ENCODE peak calls at places on chromosomes 3 and 15, in five cellular contexts. N is stimulated activated CD4-positive, alpha-beta T cell treated with anti-CD3 and anti-CD28 coated beads, Interleukin-15, amount 100 ng/mL, for 48 hours; Y is activated CD4-positive, alpha-beta T cell treated with anti-CD3 and anti-CD28 coated beads, Interleukin-2, amount 50 U/mL, for 1 hour; M is HCT116; D is bronchial epithelial cell. Z is an unnamed sample.

GRCh38 chr15:45146405-45146804 is 16.6 kb downstream of the DUOX1 start:
- DNase-seq in D (peak; percentile 49), M (no peak), N (no peak), Y (no peak), Z (no peak)

GRCh38 chr15:66424963-66425612 is 38.4 kb downstream of the MAP2K1 start:
- DNase-seq in D (no peak), Y (no peak), M (no peak), N (no peak), Z (no peak)

GRCh38 chr3:12796171-12797123 is at the start of gene CAND2:
- DNase-seq in N (peak; percentile 23), Y (peak; percentile 38), M (no peak), D (no peak), Z (no peak)

GRCh38 chr3:107665351-107665750 is 142.6 kb downstream of the BBX start:
- DNase-seq in D (no peak), Y (no peak), N (no peak), M (no peak), Z (no peak)

GRCh38 chr3:127484601-127485388 is 105.7 kb downstream of the TPRA1 start:
- DNase-seq in Y (no peak), M (no peak), D (no peak), N (peak; percentile 35), Z (no peak)

GRCh38 chr3:157618075-157618760 is 115.0 kb upstream of the VEPH1 start:
- DNase-seq in Y (no peak), N (no peak), D (peak; percentile 83), M (peak; percentile 61), Z (peak; percentile 56)

GRCh38 chr15:81160312-81161214 is 26.5 kb downstream of the CFAP161 start:
- DNase-seq in M (no peak), Y (no peak), N (no peak), D (peak; percentile 76), Z (no peak)

GRCh38 chr3:34742151-34742550 is 897.2 kb upstream of the ARPP21 start:
- DNase-seq in Y (no peak), D (no peak), N (no peak), M (no peak), Z (no peak)

GRCh38 chr3:80519436-80519835 is 751.6 kb upstream of the ROBO1 start:
- DNase-seq in M (no peak), D (no peak), N (no peak), Y (no peak), Z (no peak)

GRCh38 chr3:115710799-115711198 is 87.5 kb downstream of the GAP43 start:
- DNase-seq in M (no peak), Y (no peak), N (no peak), D (no peak), Z (no peak)

GRCh38 chr3:134311265-134311664 is 60.6 kb upstream of the RYK start:
- DNase-seq in M (no peak), Y (no peak), D (no peak), N (no peak), Z (no peak)

GRCh38 chr3:88059380-88060160 is 515 bp downstream of the ZNF654 start:
- DNase-seq in D (peak; percentile 27), N (no peak), M (no peak), Y (no peak), Z (peak; percentile 15)

GRCh38 chr15:78264304-78265136 is at the start of gene DNAJA4:
- DNase-seq in Y (peak; percentile 65), N (peak; percentile 36), D (no peak), M (no peak), Z (no peak)

GRCh38 chr3:39413691-39414420 is 7.3 kb downstream of the RPSA start:
- DNase-seq in Y (no peak), M (no peak), N (no peak), D (no peak), Z (no peak)

GRCh38 chr3:73365756-73366397 is 258.9 kb downstream of the PDZRN3 start:
- DNase-seq in D (no peak), M (no peak), N (no peak), Y (no peak), Z (no peak)

GRCh38 chr3:29186131-29186599 is 94.7 kb upstream of the RBMS3 start:
- DNase-seq in Y (no peak), N (no peak), D (peak; percentile 79), M (peak; percentile 27), Z (peak; percentile 19)

GRCh38 chr15:40650479-40650878 is 44.5 kb upstream of the RAD51 start:
- DNase-seq in D (no peak), M (no peak), Y (no peak), N (no peak), Z (no peak)

GRCh38 chr3:42118762-42119361 is 27.7 kb downstream of the TRAK1 start:
- DNase-seq in D (peak; percentile 64), N (no peak), Y (no peak), M (peak; percentile 47), Z (peak; percentile 63)

GRCh38 chr3:12004741-12005513 is 739 bp downstream of the SYN2 start:
- DNase-seq in D (no peak), Y (no peak), N (no peak), M (no peak), Z (no peak)

GRCh38 chr3:156553705-156554356 is 1.1 kb downstream of the SSR3 start:
- DNase-seq in M (peak; percentile 1), D (peak; percentile 47), N (no peak), Y (no peak), Z (no peak)

GRCh38 chr3:154178172-154178571 is 57.0 kb downstream of the ARHGEF26 start:
- DNase-seq in M (no peak), N (no peak), Y (no peak), D (no peak), Z (no peak)

GRCh38 chr3:20052851-20053250 is 12.6 kb downstream of the KAT2B start:
- DNase-seq in M (no peak), D (no peak), Y (no peak), N (no peak), Z (no peak)